ENCODE peak calls at places on chromosome 22, in five cellular contexts. L is GM19239, R is HEK293T, X is right cardiac atrium, W is DMS153. K is an unnamed sample.
A peak's percentile ranks its signal among the peaks of the same experiment; 100 is the strongest.

GRCh38 chr22:49042066-49042465 is 785.6 kb downstream of the BRD1 start:
- DNase-seq in L (no peak), R (no peak), X (no peak), W (no peak), K (no peak)

GRCh38 chr22:25081409-25081824 is 118.2 kb upstream of the CRYBB3 start:
- DNase-seq in L (peak; percentile 42), R (peak; percentile 71), X (peak; percentile 65), W (peak; percentile 28), K (no peak)

GRCh38 chr22:44620129-44620840 is 81.7 kb upstream of the PRR5 start:
- DNase-seq in L (peak; percentile 44), R (no peak), X (peak; percentile 91), W (peak; percentile 84), K (no peak)

GRCh38 chr22:39024923-39025322 is 4.0 kb downstream of the APOBEC3D start:
- DNase-seq in L (no peak), R (no peak), X (peak; percentile 5), W (no peak), K (no peak)

GRCh38 chr22:20413217-20414058 is 19.5 kb downstream of the ZNF74 start:
- DNase-seq in L (no peak), R (no peak), X (no peak), W (no peak), K (no peak)

GRCh38 chr22:21952586-21953571 is at the start of gene PPM1F:
- DNase-seq in L (peak; percentile 98), R (peak; percentile 100), X (peak; percentile 95), W (peak; percentile 49), K (no peak)

GRCh38 chr22:23385301-23386244 is 194.5 kb downstream of the IGLL1 start:
- DNase-seq in L (peak; percentile 99), R (peak; percentile 96), X (peak; percentile 93), W (peak; percentile 39), K (peak; percentile 26)

GRCh38 chr22:34462795-34463194 is 542.5 kb upstream of the LARGE1 start:
- DNase-seq in L (no peak), R (no peak), X (no peak), W (no peak), K (no peak)

GRCh38 chr22:43228330-43228729 is 41.4 kb upstream of the TTLL12 start:
- DNase-seq in L (no peak), R (peak; percentile 69), X (no peak), W (no peak), K (no peak)

GRCh38 chr22:40215266-40215665 is 37.5 kb downstream of the TNRC6B start:
- DNase-seq in L (no peak), R (no peak), X (peak; percentile 62), W (no peak), K (no peak)

GRCh38 chr22:47111626-47112373 is 349.4 kb downstream of the TBC1D22A start:
- DNase-seq in L (no peak), R (no peak), X (no peak), W (no peak), K (no peak)

GRCh38 chr22:40147388-40148176 is 30.1 kb upstream of the TNRC6B start:
- DNase-seq in L (no peak), R (no peak), X (no peak), W (no peak), K (no peak)

K was measured in kidney epithelial cell.